ENCODE peak calls at places on chromosome 16, in ten cellular contexts. One of them, this sample, is unnamed.

GRCh38 chr16:54957403-54957802 is 26.7 kb downstream of the IRX5 start:
- DNase-seq in SK-N-SH: no peak
- DNase-seq in suprapubic skin: no peak
- DNase-seq in transverse colon: peak
- DNase-seq in A549: peak
- DNase-seq in K562: peak
- DNase-seq in esophagus muscularis mucosa: no peak
- DNase-seq in sigmoid colon: no peak
- DNase-seq in stomach: peak
- DNase-seq in tibial nerve: no peak
- DNase-seq in this sample: no peak

GRCh38 chr16:1613240-1613639 is 1.1 kb downstream of the CRAMP1 start:
- DNase-seq in suprapubic skin: no peak
- DNase-seq in K562: peak
- DNase-seq in esophagus muscularis mucosa: no peak
- DNase-seq in sigmoid colon: no peak
- DNase-seq in SK-N-SH: no peak
- DNase-seq in transverse colon: no peak
- DNase-seq in tibial nerve: no peak
- DNase-seq in stomach: no peak
- DNase-seq in A549: no peak
- DNase-seq in this sample: no peak

GRCh38 chr16:57566436-57566835 is 24.0 kb downstream of the ADGRG5 start:
- DNase-seq in A549: no peak
- DNase-seq in esophagus muscularis mucosa: no peak
- DNase-seq in transverse colon: no peak
- DNase-seq in sigmoid colon: no peak
- DNase-seq in suprapubic skin: no peak
- DNase-seq in tibial nerve: no peak
- DNase-seq in K562: no peak
- DNase-seq in stomach: no peak
- DNase-seq in SK-N-SH: no peak
- DNase-seq in this sample: no peak

GRCh38 chr16:77951788-77952187 is 70.6 kb upstream of the CLEC3A start:
- DNase-seq in K562: peak
- DNase-seq in stomach: no peak
- DNase-seq in A549: peak
- DNase-seq in SK-N-SH: peak
- DNase-seq in tibial nerve: no peak
- DNase-seq in sigmoid colon: no peak
- DNase-seq in transverse colon: no peak
- DNase-seq in esophagus muscularis mucosa: no peak
- DNase-seq in suprapubic skin: no peak
- DNase-seq in this sample: no peak

GRCh38 chr16:72996291-72997062 is 51.5 kb downstream of the ZFHX3 start:
- DNase-seq in SK-N-SH: no peak
- DNase-seq in suprapubic skin: no peak
- DNase-seq in stomach: peak
- DNase-seq in esophagus muscularis mucosa: no peak
- DNase-seq in sigmoid colon: no peak
- DNase-seq in K562: no peak
- DNase-seq in A549: no peak
- DNase-seq in tibial nerve: no peak
- DNase-seq in transverse colon: peak
- DNase-seq in this sample: no peak

GRCh38 chr16:31386157-31386984 is 6.8 kb upstream of the ITGAD start:
- DNase-seq in sigmoid colon: no peak
- DNase-seq in esophagus muscularis mucosa: no peak
- DNase-seq in A549: peak
- DNase-seq in transverse colon: no peak
- DNase-seq in tibial nerve: no peak
- DNase-seq in K562: peak
- DNase-seq in stomach: no peak
- DNase-seq in SK-N-SH: no peak
- DNase-seq in suprapubic skin: no peak
- DNase-seq in this sample: no peak

GRCh38 chr16:49876716-49877129 is 20.8 kb upstream of the ZNF423 start:
- DNase-seq in stomach: peak
- DNase-seq in transverse colon: peak
- DNase-seq in SK-N-SH: peak
- DNase-seq in suprapubic skin: peak
- DNase-seq in A549: peak
- DNase-seq in sigmoid colon: peak
- DNase-seq in esophagus muscularis mucosa: no peak
- DNase-seq in K562: peak
- DNase-seq in tibial nerve: peak
- DNase-seq in this sample: peak

GRCh38 chr16:1787322-1788094 is 4.7 kb downstream of the NUBP2 start:
- DNase-seq in stomach: no peak
- DNase-seq in suprapubic skin: no peak
- DNase-seq in transverse colon: no peak
- DNase-seq in K562: no peak
- DNase-seq in SK-N-SH: no peak
- DNase-seq in A549: no peak
- DNase-seq in esophagus muscularis mucosa: no peak
- DNase-seq in sigmoid colon: no peak
- DNase-seq in tibial nerve: no peak
- DNase-seq in this sample: peak

GRCh38 chr16:84068041-84068440 is 25.4 kb upstream of the SLC38A8 start:
- DNase-seq in tibial nerve: no peak
- DNase-seq in suprapubic skin: no peak
- DNase-seq in sigmoid colon: no peak
- DNase-seq in A549: no peak
- DNase-seq in esophagus muscularis mucosa: no peak
- DNase-seq in K562: no peak
- DNase-seq in transverse colon: no peak
- DNase-seq in stomach: no peak
- DNase-seq in SK-N-SH: no peak
- DNase-seq in this sample: no peak

GRCh38 chr16:84062734-84063640 is 20.4 kb upstream of the SLC38A8 start:
- DNase-seq in SK-N-SH: peak
- DNase-seq in tibial nerve: peak
- DNase-seq in sigmoid colon: peak
- DNase-seq in K562: peak
- DNase-seq in transverse colon: peak
- DNase-seq in stomach: peak
- DNase-seq in suprapubic skin: no peak
- DNase-seq in A549: peak
- DNase-seq in esophagus muscularis mucosa: peak
- DNase-seq in this sample: peak

GRCh38 chr16:84067640-84068039 is 25.0 kb upstream of the SLC38A8 start:
- DNase-seq in tibial nerve: no peak
- DNase-seq in SK-N-SH: no peak
- DNase-seq in suprapubic skin: no peak
- DNase-seq in esophagus muscularis mucosa: no peak
- DNase-seq in sigmoid colon: no peak
- DNase-seq in A549: no peak
- DNase-seq in transverse colon: no peak
- DNase-seq in stomach: no peak
- DNase-seq in K562: no peak
- DNase-seq in this sample: no peak

GRCh38 chr16:84063972-84064371 is 21.4 kb upstream of the SLC38A8 start:
- DNase-seq in A549: no peak
- DNase-seq in SK-N-SH: peak
- DNase-seq in sigmoid colon: no peak
- DNase-seq in tibial nerve: no peak
- DNase-seq in esophagus muscularis mucosa: no peak
- DNase-seq in K562: no peak
- DNase-seq in stomach: no peak
- DNase-seq in transverse colon: no peak
- DNase-seq in suprapubic skin: no peak
- DNase-seq in this sample: no peak

DNA sequence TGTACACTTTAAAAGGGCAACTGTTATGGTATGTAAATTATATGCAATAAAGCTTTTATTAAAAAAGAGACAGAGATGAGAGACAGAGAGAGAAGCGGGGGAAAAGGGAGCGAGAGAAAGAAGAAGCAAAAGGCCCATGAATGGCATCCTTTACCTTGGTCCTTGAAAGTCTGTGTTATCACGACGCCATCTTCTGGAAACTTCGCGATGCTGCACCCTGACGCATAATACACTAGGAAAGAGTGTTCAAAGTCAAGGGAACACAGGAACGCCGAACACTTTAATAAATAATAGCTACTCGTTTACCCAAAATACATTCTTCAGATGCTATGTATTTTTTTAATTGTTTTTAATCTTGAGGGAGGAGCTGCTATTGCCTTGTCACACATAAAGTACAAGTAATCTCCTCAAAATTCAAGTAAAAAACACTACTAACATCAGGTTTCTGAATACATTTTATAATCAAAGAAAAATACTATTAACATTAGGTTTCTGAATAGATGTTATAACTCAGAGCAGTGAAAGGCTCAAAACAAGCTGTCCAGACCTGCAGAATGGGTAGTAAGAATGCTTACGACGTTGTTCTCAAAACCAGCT is 23.0 kb upstream of the SLC38A8 start:
- DNase-seq in SK-N-SH: peak
- DNase-seq in suprapubic skin: no peak
- DNase-seq in stomach: peak
- DNase-seq in sigmoid colon: no peak
- DNase-seq in K562: peak
- DNase-seq in tibial nerve: no peak
- DNase-seq in transverse colon: peak
- DNase-seq in esophagus muscularis mucosa: no peak
- DNase-seq in A549: peak
- DNase-seq in this sample: no peak
- TF ChIP-seq EP300 in SK-N-SH: no peak
- TF ChIP-seq EP300 in suprapubic skin: no peak
- TF ChIP-seq EP300 in stomach: no peak
- TF ChIP-seq EP300 in sigmoid colon: no peak
- TF ChIP-seq EP300 in K562: no peak
- TF ChIP-seq EP300 in tibial nerve: no peak
- TF ChIP-seq EP300 in transverse colon: no peak
- TF ChIP-seq EP300 in esophagus muscularis mucosa: no peak
- TF ChIP-seq EP300 in A549: no peak
- TF ChIP-seq EP300 in this sample: no peak

DNA sequence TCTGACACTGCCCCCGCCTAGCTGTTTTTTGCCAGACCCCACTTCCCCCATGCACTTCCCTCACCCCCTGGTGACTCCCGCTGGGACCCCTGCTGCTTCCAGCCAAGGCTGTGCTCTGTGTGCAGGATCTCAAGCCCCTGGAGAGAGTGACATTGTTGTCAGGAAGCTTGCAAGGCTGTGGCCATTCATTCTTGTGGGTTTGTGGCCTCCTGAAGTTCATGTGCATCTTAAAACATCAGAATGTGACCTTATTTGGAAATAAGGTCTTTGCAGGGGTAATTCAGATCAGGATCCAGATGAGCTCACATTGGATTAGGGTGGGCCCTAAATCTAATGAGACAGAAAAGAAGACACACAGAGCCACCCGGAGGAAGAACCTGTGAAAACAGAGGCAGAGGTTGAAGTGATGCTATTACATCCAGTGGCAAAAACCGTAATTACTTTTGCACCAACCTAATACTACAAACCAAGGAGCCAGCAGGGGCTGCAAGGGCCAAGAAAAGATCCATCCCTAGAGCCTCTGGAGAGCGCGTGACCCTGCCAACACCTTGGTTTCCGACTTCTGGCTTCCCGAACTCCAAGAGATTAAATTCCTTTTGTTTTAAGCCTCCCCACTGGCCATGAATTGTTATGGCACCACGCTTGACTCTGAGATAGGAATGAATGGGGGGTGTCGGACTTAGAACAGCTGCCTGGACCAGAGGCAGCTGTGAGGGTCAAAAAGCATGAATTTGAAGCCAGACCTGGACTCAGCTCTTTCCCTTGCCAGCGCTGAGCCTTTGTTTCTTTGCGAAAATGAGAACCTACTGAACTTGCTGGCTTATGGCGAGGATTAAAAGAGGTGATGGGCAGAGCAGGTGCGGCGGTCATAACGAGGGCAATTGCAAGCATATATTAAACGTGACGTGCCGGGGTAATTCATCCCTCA is 75.5 kb downstream of the BMERB1 start:
- DNase-seq in sigmoid colon: no peak
- DNase-seq in suprapubic skin: no peak
- DNase-seq in stomach: no peak
- DNase-seq in SK-N-SH: peak
- DNase-seq in K562: no peak
- DNase-seq in tibial nerve: no peak
- DNase-seq in esophagus muscularis mucosa: no peak
- DNase-seq in transverse colon: no peak
- DNase-seq in A549: no peak
- DNase-seq in this sample: no peak
- TF ChIP-seq EP300 in sigmoid colon: no peak
- TF ChIP-seq EP300 in suprapubic skin: no peak
- TF ChIP-seq EP300 in stomach: no peak
- TF ChIP-seq EP300 in SK-N-SH: no peak
- TF ChIP-seq EP300 in K562: no peak
- TF ChIP-seq EP300 in tibial nerve: no peak
- TF ChIP-seq EP300 in esophagus muscularis mucosa: no peak
- TF ChIP-seq EP300 in transverse colon: no peak
- TF ChIP-seq EP300 in A549: no peak
- TF ChIP-seq EP300 in this sample: no peak

GRCh38 chr16:68272501-68273209 is 8.3 kb downstream of the SLC7A6 start:
- DNase-seq in tibial nerve: no peak
- DNase-seq in stomach: peak
- DNase-seq in sigmoid colon: no peak
- DNase-seq in suprapubic skin: no peak
- DNase-seq in A549: no peak
- DNase-seq in SK-N-SH: no peak
- DNase-seq in K562: no peak
- DNase-seq in transverse colon: peak
- DNase-seq in esophagus muscularis mucosa: no peak
- DNase-seq in this sample: no peak
- TF ChIP-seq EP300 in tibial nerve: no peak
- TF ChIP-seq EP300 in stomach: no peak
- TF ChIP-seq EP300 in sigmoid colon: no peak
- TF ChIP-seq EP300 in suprapubic skin: no peak
- TF ChIP-seq EP300 in A549: no peak
- TF ChIP-seq EP300 in SK-N-SH: no peak
- TF ChIP-seq EP300 in K562: no peak
- TF ChIP-seq EP300 in transverse colon: no peak
- TF ChIP-seq EP300 in esophagus muscularis mucosa: no peak
- TF ChIP-seq EP300 in this sample: no peak

GRCh38 chr16:79367822-79368221 is 232.7 kb downstream of the MAF start:
- DNase-seq in tibial nerve: no peak
- DNase-seq in suprapubic skin: no peak
- DNase-seq in transverse colon: no peak
- DNase-seq in sigmoid colon: no peak
- DNase-seq in SK-N-SH: no peak
- DNase-seq in esophagus muscularis mucosa: no peak
- DNase-seq in A549: no peak
- DNase-seq in stomach: no peak
- DNase-seq in K562: no peak
- DNase-seq in this sample: no peak

GRCh38 chr16:79363035-79363434 is 237.5 kb downstream of the MAF start:
- DNase-seq in K562: no peak
- DNase-seq in SK-N-SH: no peak
- DNase-seq in stomach: no peak
- DNase-seq in sigmoid colon: no peak
- DNase-seq in tibial nerve: no peak
- DNase-seq in esophagus muscularis mucosa: no peak
- DNase-seq in suprapubic skin: no peak
- DNase-seq in transverse colon: no peak
- DNase-seq in A549: no peak
- DNase-seq in this sample: no peak

GRCh38 chr16:79363484-79363883 is 237.1 kb downstream of the MAF start:
- DNase-seq in K562: no peak
- DNase-seq in sigmoid colon: no peak
- DNase-seq in stomach: no peak
- DNase-seq in suprapubic skin: no peak
- DNase-seq in transverse colon: no peak
- DNase-seq in A549: no peak
- DNase-seq in SK-N-SH: no peak
- DNase-seq in esophagus muscularis mucosa: no peak
- DNase-seq in tibial nerve: no peak
- DNase-seq in this sample: no peak

GRCh38 chr16:79366635-79367034 is 233.9 kb downstream of the MAF start:
- DNase-seq in suprapubic skin: no peak
- DNase-seq in esophagus muscularis mucosa: no peak
- DNase-seq in SK-N-SH: no peak
- DNase-seq in K562: no peak
- DNase-seq in transverse colon: no peak
- DNase-seq in tibial nerve: no peak
- DNase-seq in stomach: no peak
- DNase-seq in sigmoid colon: no peak
- DNase-seq in A549: no peak
- DNase-seq in this sample: no peak

DNA sequence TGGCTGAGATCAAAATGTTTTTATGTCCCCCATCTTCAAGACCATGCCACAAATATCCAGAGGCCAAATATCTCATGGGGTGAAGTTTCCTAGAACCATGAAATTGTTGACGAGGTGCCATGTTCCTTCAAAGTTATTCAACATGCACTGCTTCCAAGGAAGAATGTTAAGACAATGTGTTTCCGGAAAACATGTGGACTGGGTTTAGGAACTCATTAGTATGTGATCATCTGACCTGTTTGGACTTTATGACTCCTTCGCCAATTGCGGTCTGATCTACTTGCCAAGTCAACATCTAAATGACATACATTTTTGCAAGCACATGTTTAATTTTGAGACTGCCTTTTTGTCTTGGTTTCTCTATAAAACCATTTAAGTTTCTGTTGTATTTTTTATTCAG is 234.8 kb downstream of the MAF start:
- DNase-seq in esophagus muscularis mucosa: no peak
- DNase-seq in sigmoid colon: no peak
- DNase-seq in suprapubic skin: no peak
- DNase-seq in stomach: no peak
- DNase-seq in SK-N-SH: no peak
- DNase-seq in K562: no peak
- DNase-seq in A549: no peak
- DNase-seq in transverse colon: no peak
- DNase-seq in tibial nerve: no peak
- DNase-seq in this sample: no peak
- TF ChIP-seq EP300 in esophagus muscularis mucosa: no peak
- TF ChIP-seq EP300 in sigmoid colon: no peak
- TF ChIP-seq EP300 in suprapubic skin: no peak
- TF ChIP-seq EP300 in stomach: no peak
- TF ChIP-seq EP300 in SK-N-SH: no peak
- TF ChIP-seq EP300 in K562: no peak
- TF ChIP-seq EP300 in A549: no peak
- TF ChIP-seq EP300 in transverse colon: no peak
- TF ChIP-seq EP300 in tibial nerve: no peak
- TF ChIP-seq EP300 in this sample: no peak